ENCODE peak calls at places on chromosomes 3 and 15, in nine cellular contexts. One of them, this sample, is unnamed.

GRCh38 chr3:185813691-185814215 is 11.1 kb downstream of the IGF2BP2 start:
- DNase-seq in iris pigment epithelial cell: peak
- DNase-seq in heart left ventricle: no peak
- DNase-seq in stimulated activated CD4-positive, alpha-beta T cell treated with anti-CD3 and anti-CD28 coated beads, TNF-alpha, amount 100 ng/mL, for 1 hour: no peak
- DNase-seq in mucosa of gallbladder: no peak
- DNase-seq in LoVo: no peak
- DNase-seq in Kasumi-1: peak
- DNase-seq in AG09309: no peak
- DNase-seq in NCI-H1092 treated with DMSO at 0.1 percent for 48 hours: no peak
- DNase-seq in this sample: no peak

GRCh38 chr3:156952011-156952410 is 125.9 kb downstream of the LEKR1 start:
- DNase-seq in iris pigment epithelial cell: no peak
- DNase-seq in heart left ventricle: no peak
- DNase-seq in stimulated activated CD4-positive, alpha-beta T cell treated with anti-CD3 and anti-CD28 coated beads, TNF-alpha, amount 100 ng/mL, for 1 hour: no peak
- DNase-seq in mucosa of gallbladder: no peak
- DNase-seq in LoVo: no peak
- DNase-seq in Kasumi-1: no peak
- DNase-seq in AG09309: no peak
- DNase-seq in NCI-H1092 treated with DMSO at 0.1 percent for 48 hours: no peak
- DNase-seq in this sample: no peak

GRCh38 chr3:63400259-63400860 is 122.3 kb downstream of the SYNPR start:
- DNase-seq in iris pigment epithelial cell: peak
- DNase-seq in heart left ventricle: no peak
- DNase-seq in stimulated activated CD4-positive, alpha-beta T cell treated with anti-CD3 and anti-CD28 coated beads, TNF-alpha, amount 100 ng/mL, for 1 hour: no peak
- DNase-seq in mucosa of gallbladder: no peak
- DNase-seq in LoVo: no peak
- DNase-seq in Kasumi-1: no peak
- DNase-seq in AG09309: no peak
- DNase-seq in NCI-H1092 treated with DMSO at 0.1 percent for 48 hours: no peak
- DNase-seq in this sample: no peak

GRCh38 chr3:9452417-9452816 is 55.0 kb downstream of the SETD5 start:
- DNase-seq in iris pigment epithelial cell: peak
- DNase-seq in heart left ventricle: no peak
- DNase-seq in stimulated activated CD4-positive, alpha-beta T cell treated with anti-CD3 and anti-CD28 coated beads, TNF-alpha, amount 100 ng/mL, for 1 hour: no peak
- DNase-seq in mucosa of gallbladder: no peak
- DNase-seq in LoVo: no peak
- DNase-seq in Kasumi-1: no peak
- DNase-seq in AG09309: no peak
- DNase-seq in NCI-H1092 treated with DMSO at 0.1 percent for 48 hours: no peak
- DNase-seq in this sample: no peak

GRCh38 chr15:98901438-98901837 is 106.2 kb downstream of the PGPEP1L start:
- DNase-seq in iris pigment epithelial cell: no peak
- DNase-seq in heart left ventricle: no peak
- DNase-seq in stimulated activated CD4-positive, alpha-beta T cell treated with anti-CD3 and anti-CD28 coated beads, TNF-alpha, amount 100 ng/mL, for 1 hour: no peak
- DNase-seq in mucosa of gallbladder: no peak
- DNase-seq in LoVo: no peak
- DNase-seq in Kasumi-1: no peak
- DNase-seq in AG09309: no peak
- DNase-seq in NCI-H1092 treated with DMSO at 0.1 percent for 48 hours: no peak
- DNase-seq in this sample: no peak

GRCh38 chr3:104947946-104948345 is 418.8 kb upstream of the ALCAM start:
- DNase-seq in iris pigment epithelial cell: peak
- DNase-seq in heart left ventricle: no peak
- DNase-seq in stimulated activated CD4-positive, alpha-beta T cell treated with anti-CD3 and anti-CD28 coated beads, TNF-alpha, amount 100 ng/mL, for 1 hour: no peak
- DNase-seq in mucosa of gallbladder: no peak
- DNase-seq in LoVo: no peak
- DNase-seq in Kasumi-1: no peak
- DNase-seq in AG09309: no peak
- DNase-seq in NCI-H1092 treated with DMSO at 0.1 percent for 48 hours: no peak
- DNase-seq in this sample: no peak

GRCh38 chr3:96449803-96450202 is 364.6 kb upstream of the EPHA6 start:
- DNase-seq in iris pigment epithelial cell: no peak
- DNase-seq in heart left ventricle: no peak
- DNase-seq in stimulated activated CD4-positive, alpha-beta T cell treated with anti-CD3 and anti-CD28 coated beads, TNF-alpha, amount 100 ng/mL, for 1 hour: no peak
- DNase-seq in mucosa of gallbladder: peak
- DNase-seq in LoVo: no peak
- DNase-seq in Kasumi-1: no peak
- DNase-seq in AG09309: no peak
- DNase-seq in NCI-H1092 treated with DMSO at 0.1 percent for 48 hours: peak
- DNase-seq in this sample: peak

GRCh38 chr3:172383306-172383796 is 64.9 kb downstream of the GHSR start:
- DNase-seq in iris pigment epithelial cell: no peak
- DNase-seq in heart left ventricle: no peak
- DNase-seq in stimulated activated CD4-positive, alpha-beta T cell treated with anti-CD3 and anti-CD28 coated beads, TNF-alpha, amount 100 ng/mL, for 1 hour: no peak
- DNase-seq in mucosa of gallbladder: no peak
- DNase-seq in LoVo: no peak
- DNase-seq in Kasumi-1: no peak
- DNase-seq in AG09309: no peak
- DNase-seq in NCI-H1092 treated with DMSO at 0.1 percent for 48 hours: no peak
- DNase-seq in this sample: no peak

GRCh38 chr15:100835626-100836025 is 44.0 kb upstream of the ALDH1A3 start:
- DNase-seq in iris pigment epithelial cell: no peak
- DNase-seq in heart left ventricle: no peak
- DNase-seq in stimulated activated CD4-positive, alpha-beta T cell treated with anti-CD3 and anti-CD28 coated beads, TNF-alpha, amount 100 ng/mL, for 1 hour: no peak
- DNase-seq in mucosa of gallbladder: no peak
- DNase-seq in LoVo: no peak
- DNase-seq in Kasumi-1: no peak
- DNase-seq in AG09309: no peak
- DNase-seq in NCI-H1092 treated with DMSO at 0.1 percent for 48 hours: no peak
- DNase-seq in this sample: no peak

GRCh38 chr3:141940204-141940776 is 63.8 kb downstream of the ATP1B3 start:
- DNase-seq in iris pigment epithelial cell: peak
- DNase-seq in heart left ventricle: no peak
- DNase-seq in stimulated activated CD4-positive, alpha-beta T cell treated with anti-CD3 and anti-CD28 coated beads, TNF-alpha, amount 100 ng/mL, for 1 hour: no peak
- DNase-seq in mucosa of gallbladder: peak
- DNase-seq in LoVo: peak
- DNase-seq in Kasumi-1: no peak
- DNase-seq in AG09309: peak
- DNase-seq in NCI-H1092 treated with DMSO at 0.1 percent for 48 hours: peak
- DNase-seq in this sample: peak

This sample was measured in COR-L47.